ENCODE peak calls at places on chromosomes 1 and 21, in six cellular contexts. One of them, this sample, is unnamed.

GRCh38 chr1:182611787-182612186 is 7.6 kb upstream of the RGS16 start:
- DNase-seq in GM12878: no peak
- DNase-seq in A549: no peak
- DNase-seq in endothelial cell of umbilical vein: no peak
- DNase-seq in K562: no peak
- DNase-seq in HepG2: no peak
- DNase-seq in this sample: no peak

GRCh38 chr21:43208561-43209332 is 39.9 kb downstream of the CRYAA start:
- DNase-seq in A549: no peak
- DNase-seq in GM12878: no peak
- DNase-seq in K562: no peak
- DNase-seq in endothelial cell of umbilical vein: no peak
- DNase-seq in HepG2: no peak
- DNase-seq in this sample: no peak

GRCh38 chr21:43905726-43906455 is 40.9 kb downstream of the AGPAT3 start:
- DNase-seq in A549: no peak
- DNase-seq in endothelial cell of umbilical vein: no peak
- DNase-seq in K562: no peak
- DNase-seq in GM12878: no peak
- DNase-seq in HepG2: no peak
- DNase-seq in this sample: no peak

GRCh38 chr21:42109873-42110525 is 38.9 kb downstream of the UMODL1 start:
- DNase-seq in endothelial cell of umbilical vein: no peak
- DNase-seq in HepG2: no peak
- DNase-seq in K562: no peak
- DNase-seq in A549: no peak
- DNase-seq in GM12878: no peak
- DNase-seq in this sample: no peak

GRCh38 chr1:85344256-85344694 is 67.8 kb upstream of the BCL10 start:
- DNase-seq in GM12878: no peak
- DNase-seq in HepG2: peak; percentile 44
- DNase-seq in K562: peak; percentile 35
- DNase-seq in A549: peak; percentile 62
- DNase-seq in endothelial cell of umbilical vein: no peak
- DNase-seq in this sample: peak; percentile 21

GRCh38 chr1:162823231-162823630 is 32.7 kb downstream of the HSD17B7 start:
- DNase-seq in K562: no peak
- DNase-seq in A549: no peak
- DNase-seq in endothelial cell of umbilical vein: peak; percentile 14
- DNase-seq in HepG2: no peak
- DNase-seq in GM12878: no peak
- DNase-seq in this sample: no peak

GRCh38 chr1:29120367-29120766 is 3.3 kb downstream of the TMEM200B start:
- DNase-seq in endothelial cell of umbilical vein: no peak
- DNase-seq in HepG2: no peak
- DNase-seq in K562: no peak
- DNase-seq in A549: no peak
- DNase-seq in GM12878: no peak
- DNase-seq in this sample: no peak

GRCh38 chr1:54153548-54154439 is 994 bp upstream of the CDCP2 start:
- DNase-seq in A549: no peak
- DNase-seq in GM12878: no peak
- DNase-seq in HepG2: peak; percentile 68
- DNase-seq in K562: no peak
- DNase-seq in endothelial cell of umbilical vein: no peak
- DNase-seq in this sample: peak; percentile 75

GRCh38 chr1:221169447-221169889 is 290.2 kb downstream of the HLX start:
- DNase-seq in K562: no peak
- DNase-seq in A549: no peak
- DNase-seq in GM12878: no peak
- DNase-seq in endothelial cell of umbilical vein: peak; percentile 49
- DNase-seq in HepG2: no peak
- DNase-seq in this sample: no peak

GRCh38 chr1:19758227-19758830 is 41.4 kb downstream of the TMCO4 start:
- DNase-seq in endothelial cell of umbilical vein: no peak
- DNase-seq in A549: no peak
- DNase-seq in HepG2: no peak
- DNase-seq in K562: no peak
- DNase-seq in GM12878: no peak
- DNase-seq in this sample: no peak

GRCh38 chr1:91529856-91530255 is 29.2 kb downstream of the CDC7 start:
- DNase-seq in A549: no peak
- DNase-seq in GM12878: no peak
- DNase-seq in K562: peak; percentile 65
- DNase-seq in endothelial cell of umbilical vein: peak; percentile 43
- DNase-seq in HepG2: no peak
- DNase-seq in this sample: peak; percentile 9

GRCh38 chr1:110003747-110004428 is 19.3 kb downstream of the AHCYL1 start:
- DNase-seq in A549: peak; percentile 47
- DNase-seq in endothelial cell of umbilical vein: peak; percentile 93
- DNase-seq in HepG2: peak; percentile 67
- DNase-seq in GM12878: peak; percentile 45
- DNase-seq in K562: peak; percentile 87
- DNase-seq in this sample: peak; percentile 92

GRCh38 chr1:180230791-180231505 is 884 bp downstream of the LHX4 start:
- DNase-seq in A549: peak; percentile 56
- DNase-seq in GM12878: no peak
- DNase-seq in HepG2: no peak
- DNase-seq in endothelial cell of umbilical vein: peak; percentile 34
- DNase-seq in K562: no peak
- DNase-seq in this sample: peak; percentile 69

GRCh38 chr1:209229494-209230059 is 353.9 kb upstream of the CAMK1G start:
- DNase-seq in endothelial cell of umbilical vein: no peak
- DNase-seq in A549: no peak
- DNase-seq in K562: no peak
- DNase-seq in HepG2: no peak
- DNase-seq in GM12878: no peak
- DNase-seq in this sample: no peak

GRCh38 chr1:226662704-226663326 is 76.3 kb downstream of the ITPKB start:
- DNase-seq in A549: peak; percentile 54
- DNase-seq in endothelial cell of umbilical vein: peak; percentile 86
- DNase-seq in K562: peak; percentile 20
- DNase-seq in HepG2: no peak
- DNase-seq in GM12878: peak; percentile 99
- DNase-seq in this sample: peak; percentile 88
- TF ChIP-seq POLR2A in A549: no peak
- TF ChIP-seq POLR2A in endothelial cell of umbilical vein: no peak
- TF ChIP-seq POLR2A in K562: no peak
- TF ChIP-seq POLR2A in HepG2: no peak
- TF ChIP-seq POLR2A in GM12878: no peak
- TF ChIP-seq POLR2A in this sample: no peak

GRCh38 chr1:228162286-228163003 is 3.2 kb upstream of the IBA57 start:
- DNase-seq in GM12878: no peak
- DNase-seq in HepG2: no peak
- DNase-seq in endothelial cell of umbilical vein: peak; percentile 45
- DNase-seq in K562: peak; percentile 39
- DNase-seq in A549: no peak
- DNase-seq in this sample: no peak
- TF ChIP-seq MYC in GM12878: no peak
- TF ChIP-seq MYC in HepG2: no peak
- TF ChIP-seq MYC in endothelial cell of umbilical vein: no peak
- TF ChIP-seq MYC in K562: no peak
- TF ChIP-seq MYC in A549: no peak
- TF ChIP-seq MYC in this sample: no peak

GRCh38 chr21:46099476-46099875 is 1.6 kb downstream of the COL6A2 start:
- DNase-seq in A549: no peak
- DNase-seq in GM12878: no peak
- DNase-seq in K562: no peak
- DNase-seq in endothelial cell of umbilical vein: no peak
- DNase-seq in HepG2: peak; percentile 15
- DNase-seq in this sample: no peak

GRCh38 chr21:46096596-46096981 is 1.3 kb upstream of the COL6A2 start:
- DNase-seq in endothelial cell of umbilical vein: no peak
- DNase-seq in GM12878: no peak
- DNase-seq in HepG2: no peak
- DNase-seq in A549: no peak
- DNase-seq in K562: no peak
- DNase-seq in this sample: no peak

GRCh38 chr21:46096997-46097825 is 701 bp upstream of the COL6A2 start:
- DNase-seq in A549: no peak
- DNase-seq in HepG2: no peak
- DNase-seq in K562: no peak
- DNase-seq in endothelial cell of umbilical vein: no peak
- DNase-seq in GM12878: no peak
- DNase-seq in this sample: no peak

GRCh38 chr21:46098303-46099141 is 610 bp downstream of the COL6A2 start:
- DNase-seq in K562: no peak
- DNase-seq in GM12878: no peak
- DNase-seq in A549: no peak
- DNase-seq in endothelial cell of umbilical vein: no peak
- DNase-seq in HepG2: no peak
- DNase-seq in this sample: no peak

GRCh38 chr21:46097826-46098286 is at the start of gene COL6A2:
- DNase-seq in HepG2: no peak
- DNase-seq in A549: peak; percentile 53
- DNase-seq in endothelial cell of umbilical vein: no peak
- DNase-seq in GM12878: no peak
- DNase-seq in K562: peak; percentile 61
- DNase-seq in this sample: no peak
- TF ChIP-seq POLR2A in HepG2: no peak
- TF ChIP-seq POLR2A in A549: no peak
- TF ChIP-seq POLR2A in endothelial cell of umbilical vein: no peak
- TF ChIP-seq POLR2A in GM12878: no peak
- TF ChIP-seq POLR2A in K562: no peak
- TF ChIP-seq POLR2A in this sample: no peak

DNA sequence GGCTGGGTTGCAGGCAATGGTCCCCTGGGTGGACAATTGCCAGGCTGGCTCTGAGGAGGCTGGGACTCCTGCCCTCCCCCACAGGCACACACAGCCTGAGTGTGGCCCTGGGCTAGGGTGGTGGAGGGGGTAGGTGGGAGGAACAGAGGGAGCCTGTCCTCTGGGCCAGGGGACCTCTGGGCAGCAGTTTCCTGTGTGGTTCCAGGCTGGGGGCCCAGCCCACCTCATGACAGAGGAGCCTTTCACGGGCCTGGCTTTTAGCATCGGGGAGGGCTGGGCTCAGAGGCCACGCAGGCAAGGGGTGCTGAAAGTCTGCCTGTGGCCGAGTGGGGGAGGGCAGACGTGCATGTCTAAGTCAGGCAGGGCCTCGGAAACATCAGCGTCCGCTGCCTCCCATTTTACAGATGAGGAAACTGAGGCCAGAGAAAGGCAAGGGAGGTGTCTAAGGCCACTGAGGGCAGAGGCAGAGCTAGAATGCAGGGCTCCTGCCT is 7.0 kb downstream of the EXTL1 start:
- DNase-seq in HepG2: peak; percentile 65
- DNase-seq in GM12878: no peak
- DNase-seq in K562: no peak
- DNase-seq in endothelial cell of umbilical vein: no peak
- DNase-seq in A549: no peak
- DNase-seq in this sample: peak; percentile 70
- TF ChIP-seq MYC in HepG2: no peak
- TF ChIP-seq MYC in GM12878: no peak
- TF ChIP-seq MYC in K562: no peak
- TF ChIP-seq MYC in endothelial cell of umbilical vein: no peak
- TF ChIP-seq MYC in A549: no peak
- TF ChIP-seq MYC in this sample: no peak

DNA sequence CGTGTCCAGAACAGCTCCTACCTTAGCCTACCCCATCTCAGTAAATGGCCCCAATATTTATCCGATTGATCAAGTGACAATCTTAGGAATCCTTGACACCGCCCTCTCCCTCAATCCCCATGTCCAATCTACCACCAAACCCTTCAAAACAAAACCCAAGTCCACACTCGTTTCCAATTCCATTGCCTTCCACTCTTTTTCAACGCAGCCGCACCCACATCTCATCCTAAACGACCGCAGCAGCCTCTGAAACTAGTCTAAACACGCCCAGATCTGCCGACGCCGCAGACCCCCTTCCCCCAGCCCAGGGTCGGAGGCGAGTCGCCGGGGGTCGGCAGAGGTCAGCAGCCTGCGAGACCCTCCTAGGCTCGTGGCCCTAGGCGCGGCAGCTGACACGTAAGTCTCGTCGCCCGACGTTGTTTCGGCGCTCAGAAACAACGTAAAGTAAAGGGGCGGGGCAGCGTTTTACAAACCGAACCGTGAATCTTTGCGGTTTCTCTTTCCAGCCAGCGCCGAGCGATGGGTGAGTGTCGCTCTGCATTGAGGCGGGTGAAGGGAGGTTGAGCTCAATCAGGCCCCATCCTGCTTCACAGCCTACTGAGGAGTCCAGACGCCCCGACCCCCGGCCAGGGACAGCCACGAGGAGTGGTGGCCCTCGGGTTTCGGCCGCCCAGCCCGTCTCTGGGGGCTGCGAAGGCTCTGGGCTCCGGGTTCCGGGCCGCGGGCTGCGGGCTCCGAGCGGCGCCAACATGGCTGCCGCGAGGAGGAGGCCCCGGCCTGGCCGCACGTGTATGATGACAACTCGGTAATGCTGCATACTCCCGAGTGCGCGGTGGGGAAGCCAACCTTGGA is at the start of gene RPS8:
- DNase-seq in A549: peak; percentile 65
- DNase-seq in endothelial cell of umbilical vein: peak; percentile 94
- DNase-seq in GM12878: peak; percentile 74
- DNase-seq in K562: peak; percentile 99
- DNase-seq in HepG2: peak; percentile 91
- DNase-seq in this sample: peak; percentile 95
- TF ChIP-seq POLR2A in A549: peak; percentile 97
- TF ChIP-seq POLR2A in endothelial cell of umbilical vein: peak; percentile 99
- TF ChIP-seq POLR2A in GM12878: peak; percentile 99
- TF ChIP-seq POLR2A in K562: peak; percentile 100
- TF ChIP-seq POLR2A in HepG2: peak; percentile 99
- TF ChIP-seq POLR2A in this sample: peak; percentile 97

GRCh38 chr1:87632232-87632631 is 303.6 kb downstream of the LMO4 start:
- DNase-seq in K562: no peak
- DNase-seq in HepG2: no peak
- DNase-seq in endothelial cell of umbilical vein: no peak
- DNase-seq in GM12878: no peak
- DNase-seq in A549: no peak
- DNase-seq in this sample: no peak
- TF ChIP-seq MYC in K562: no peak
- TF ChIP-seq MYC in HepG2: no peak
- TF ChIP-seq MYC in endothelial cell of umbilical vein: no peak
- TF ChIP-seq MYC in GM12878: no peak
- TF ChIP-seq MYC in A549: no peak
- TF ChIP-seq MYC in this sample: no peak

DNA sequence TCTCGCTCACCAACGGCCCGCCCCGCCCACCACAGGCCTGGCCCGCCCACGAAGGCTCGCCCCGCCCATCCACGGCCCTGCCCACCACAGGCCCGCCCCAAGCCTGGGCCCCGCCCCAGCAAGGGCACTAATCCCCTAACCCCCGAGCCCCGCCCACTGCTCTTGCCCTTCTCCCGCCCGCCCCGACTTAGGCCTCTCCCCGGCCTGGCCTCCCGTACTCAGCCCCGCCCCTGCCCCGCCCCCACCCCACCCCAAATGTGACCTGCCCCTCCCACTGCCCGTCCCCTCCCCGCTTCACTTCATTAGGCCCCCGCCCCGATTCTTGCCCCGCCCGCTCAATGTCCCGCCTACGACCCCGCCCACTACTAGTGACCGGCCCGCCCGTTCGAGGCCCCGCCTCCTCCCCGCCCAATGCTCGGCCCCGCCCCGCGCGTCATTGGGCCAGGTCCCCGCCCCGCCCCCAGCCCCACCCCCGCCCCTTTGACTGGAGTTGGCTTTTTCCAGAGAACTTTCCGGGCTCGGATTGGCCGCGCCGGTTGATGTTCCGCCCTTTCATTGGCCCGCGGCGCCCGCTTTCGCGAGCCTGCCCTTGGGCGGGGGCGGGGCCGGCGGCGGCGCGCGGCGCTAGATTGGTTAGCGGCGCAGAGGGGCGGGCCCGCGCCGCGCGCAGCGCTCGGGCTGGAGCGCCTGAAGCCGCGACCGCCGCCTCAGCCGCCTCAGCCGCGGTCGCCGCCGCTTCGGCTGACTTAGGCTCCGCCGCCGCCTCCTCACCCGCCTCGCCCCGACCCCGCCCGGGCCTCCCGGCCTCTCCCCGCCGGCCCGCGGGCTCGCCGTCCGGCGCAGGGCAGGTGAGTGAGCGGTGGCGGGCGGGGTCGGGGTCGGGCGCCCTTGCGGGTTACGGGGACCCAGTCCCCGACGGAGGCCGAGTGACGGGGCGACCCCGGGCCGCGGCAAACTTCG is at the start of gene PCBP3:
- DNase-seq in endothelial cell of umbilical vein: peak; percentile 86
- DNase-seq in A549: peak; percentile 65
- DNase-seq in K562: peak; percentile 96
- DNase-seq in GM12878: peak; percentile 66
- DNase-seq in HepG2: no peak
- DNase-seq in this sample: peak; percentile 87
- TF ChIP-seq POLR2A in endothelial cell of umbilical vein: no peak
- TF ChIP-seq POLR2A in A549: peak; percentile 33
- TF ChIP-seq POLR2A in K562: no peak
- TF ChIP-seq POLR2A in GM12878: peak; percentile 65
- TF ChIP-seq POLR2A in HepG2: no peak
- TF ChIP-seq POLR2A in this sample: peak; percentile 48